ENCODE peak calls at places on chromosomes 12 and 14, in seven cellular contexts. One of them, this sample, is unnamed.

GRCh38 chr12:130281157-130281799 is 56.4 kb upstream of the PIWIL1 start:
- DNase-seq in ACHN: peak
- DNase-seq in HT-29: peak
- DNase-seq in smooth muscle cell of the brain vasculature: no peak
- DNase-seq in NCI-H1694: no peak
- DNase-seq in DMS 273 treated with DMSO at 0.1 percent for 48 hours: peak
- DNase-seq in adipocyte: no peak
- DNase-seq in this sample: peak

GRCh38 chr12:121781751-121782615 is 11.5 kb downstream of the RHOF start:
- DNase-seq in ACHN: no peak
- DNase-seq in HT-29: no peak
- DNase-seq in smooth muscle cell of the brain vasculature: no peak
- DNase-seq in NCI-H1694: no peak
- DNase-seq in DMS 273 treated with DMSO at 0.1 percent for 48 hours: peak
- DNase-seq in adipocyte: peak
- DNase-seq in this sample: no peak

GRCh38 chr12:57215668-57216013 is 953 bp upstream of the NXPH4 start:
- DNase-seq in ACHN: no peak
- DNase-seq in HT-29: no peak
- DNase-seq in smooth muscle cell of the brain vasculature: no peak
- DNase-seq in NCI-H1694: no peak
- DNase-seq in DMS 273 treated with DMSO at 0.1 percent for 48 hours: no peak
- DNase-seq in adipocyte: peak
- DNase-seq in this sample: no peak

GRCh38 chr12:47231456-47231855 is 151.7 kb upstream of the AMIGO2 start:
- DNase-seq in ACHN: no peak
- DNase-seq in HT-29: no peak
- DNase-seq in smooth muscle cell of the brain vasculature: no peak
- DNase-seq in NCI-H1694: no peak
- DNase-seq in DMS 273 treated with DMSO at 0.1 percent for 48 hours: no peak
- DNase-seq in adipocyte: no peak
- DNase-seq in this sample: no peak

GRCh38 chr12:120649442-120650248 is 9.2 kb downstream of the CABP1 start:
- DNase-seq in ACHN: no peak
- DNase-seq in HT-29: no peak
- DNase-seq in smooth muscle cell of the brain vasculature: no peak
- DNase-seq in NCI-H1694: no peak
- DNase-seq in DMS 273 treated with DMSO at 0.1 percent for 48 hours: no peak
- DNase-seq in adipocyte: peak
- DNase-seq in this sample: no peak

GRCh38 chr12:92784795-92785562 is 82.2 kb downstream of the PLEKHG7 start:
- DNase-seq in ACHN: peak
- DNase-seq in HT-29: peak
- DNase-seq in smooth muscle cell of the brain vasculature: peak
- DNase-seq in NCI-H1694: peak
- DNase-seq in DMS 273 treated with DMSO at 0.1 percent for 48 hours: peak
- DNase-seq in adipocyte: peak
- DNase-seq in this sample: no peak

GRCh38 chr14:40229676-40230075 is 797.4 kb upstream of the FBXO33 start:
- DNase-seq in ACHN: no peak
- DNase-seq in HT-29: no peak
- DNase-seq in smooth muscle cell of the brain vasculature: no peak
- DNase-seq in NCI-H1694: no peak
- DNase-seq in DMS 273 treated with DMSO at 0.1 percent for 48 hours: no peak
- DNase-seq in adipocyte: no peak
- DNase-seq in this sample: no peak

GRCh38 chr12:121120323-121120722 is 12.4 kb upstream of the P2RX7 start:
- DNase-seq in ACHN: no peak
- DNase-seq in HT-29: no peak
- DNase-seq in smooth muscle cell of the brain vasculature: no peak
- DNase-seq in NCI-H1694: no peak
- DNase-seq in DMS 273 treated with DMSO at 0.1 percent for 48 hours: no peak
- DNase-seq in adipocyte: no peak
- DNase-seq in this sample: no peak

GRCh38 chr14:83913466-83913865 is 1616.5 kb upstream of the FLRT2 start:
- DNase-seq in ACHN: no peak
- DNase-seq in HT-29: no peak
- DNase-seq in smooth muscle cell of the brain vasculature: no peak
- DNase-seq in NCI-H1694: no peak
- DNase-seq in DMS 273 treated with DMSO at 0.1 percent for 48 hours: no peak
- DNase-seq in adipocyte: no peak
- DNase-seq in this sample: no peak

GRCh38 chr12:63521706-63522105 is 146.6 kb downstream of the DPY19L2 start:
- DNase-seq in ACHN: no peak
- DNase-seq in HT-29: no peak
- DNase-seq in smooth muscle cell of the brain vasculature: no peak
- DNase-seq in NCI-H1694: no peak
- DNase-seq in DMS 273 treated with DMSO at 0.1 percent for 48 hours: no peak
- DNase-seq in adipocyte: no peak
- DNase-seq in this sample: no peak

GRCh38 chr12:39405580-39405979 is 37.3 kb downstream of the KIF21A start:
- DNase-seq in ACHN: no peak
- DNase-seq in HT-29: no peak
- DNase-seq in smooth muscle cell of the brain vasculature: no peak
- DNase-seq in NCI-H1694: no peak
- DNase-seq in DMS 273 treated with DMSO at 0.1 percent for 48 hours: no peak
- DNase-seq in adipocyte: no peak
- DNase-seq in this sample: no peak

GRCh38 chr12:47686645-47687240 is 19.1 kb downstream of the RPAP3 start:
- DNase-seq in ACHN: peak
- DNase-seq in HT-29: peak
- DNase-seq in smooth muscle cell of the brain vasculature: no peak
- DNase-seq in NCI-H1694: peak
- DNase-seq in DMS 273 treated with DMSO at 0.1 percent for 48 hours: no peak
- DNase-seq in adipocyte: peak
- DNase-seq in this sample: peak

GRCh38 chr12:132484891-132485441 is 5.0 kb upstream of the FBRSL1 start:
- DNase-seq in ACHN: no peak
- DNase-seq in HT-29: no peak
- DNase-seq in smooth muscle cell of the brain vasculature: no peak
- DNase-seq in NCI-H1694: no peak
- DNase-seq in DMS 273 treated with DMSO at 0.1 percent for 48 hours: no peak
- DNase-seq in adipocyte: no peak
- DNase-seq in this sample: no peak

GRCh38 chr12:79439179-79439825 is 251.5 kb downstream of the PAWR start:
- DNase-seq in ACHN: peak
- DNase-seq in HT-29: no peak
- DNase-seq in smooth muscle cell of the brain vasculature: no peak
- DNase-seq in NCI-H1694: no peak
- DNase-seq in DMS 273 treated with DMSO at 0.1 percent for 48 hours: no peak
- DNase-seq in adipocyte: no peak
- DNase-seq in this sample: no peak

GRCh38 chr14:104544362-104544761 is 35.2 kb upstream of the C14orf180 start:
- DNase-seq in ACHN: no peak
- DNase-seq in HT-29: no peak
- DNase-seq in smooth muscle cell of the brain vasculature: no peak
- DNase-seq in NCI-H1694: no peak
- DNase-seq in DMS 273 treated with DMSO at 0.1 percent for 48 hours: no peak
- DNase-seq in adipocyte: no peak
- DNase-seq in this sample: no peak

GRCh38 chr14:86865934-86866333 is 1127.0 kb downstream of the GALC start:
- DNase-seq in ACHN: peak
- DNase-seq in HT-29: no peak
- DNase-seq in smooth muscle cell of the brain vasculature: no peak
- DNase-seq in NCI-H1694: no peak
- DNase-seq in DMS 273 treated with DMSO at 0.1 percent for 48 hours: no peak
- DNase-seq in adipocyte: no peak
- DNase-seq in this sample: no peak

GRCh38 chr12:108619369-108620160 is 14.1 kb downstream of the SELPLG start:
- DNase-seq in ACHN: no peak
- DNase-seq in HT-29: no peak
- DNase-seq in smooth muscle cell of the brain vasculature: no peak
- DNase-seq in NCI-H1694: no peak
- DNase-seq in DMS 273 treated with DMSO at 0.1 percent for 48 hours: no peak
- DNase-seq in adipocyte: no peak
- DNase-seq in this sample: no peak

GRCh38 chr12:131105351-131105735 is 151.6 kb downstream of the ADGRD1 start:
- DNase-seq in ACHN: no peak
- DNase-seq in HT-29: no peak
- DNase-seq in smooth muscle cell of the brain vasculature: no peak
- DNase-seq in NCI-H1694: no peak
- DNase-seq in DMS 273 treated with DMSO at 0.1 percent for 48 hours: no peak
- DNase-seq in adipocyte: no peak
- DNase-seq in this sample: no peak

GRCh38 chr12:62414180-62414579 is 52.4 kb upstream of the MON2 start:
- DNase-seq in ACHN: no peak
- DNase-seq in HT-29: no peak
- DNase-seq in smooth muscle cell of the brain vasculature: no peak
- DNase-seq in NCI-H1694: no peak
- DNase-seq in DMS 273 treated with DMSO at 0.1 percent for 48 hours: no peak
- DNase-seq in adipocyte: no peak
- DNase-seq in this sample: no peak

This sample was measured in neural crest cell.